ENCODE peak calls at places on chromosomes 3 and 15, in nine cellular contexts. Y is naive B cell; H is mesenchymal stem cell; P is activated naive CD4-positive, alpha-beta T cell treated with anti-CD3 and anti-CD28 coated beads, Interleukin-2, amount 50 U/mL, for 16 hours; S is AG10803; I is retinal pigment epithelial cell; D is epithelial cell of proximal tubule; R is pons; U is non-pigmented ciliary epithelial cell. J is an unnamed sample.

GRCh38 chr15:100711479-100712130 is 109.2 kb downstream of the ASB7 start:
- DNase-seq in Y (no peak), H (no peak), P (no peak), S (no peak), I (no peak), D (no peak), R (no peak), U (no peak), J (no peak)

GRCh38 chr15:59124261-59124660 is 19.3 kb downstream of the CCNB2 start:
- DNase-seq in Y (no peak), H (no peak), P (no peak), S (no peak), I (no peak), D (no peak), R (no peak), U (no peak), J (no peak)

GRCh38 chr15:26028086-26028740 is 165.1 kb upstream of the ATP10A start:
- DNase-seq in Y (no peak), H (no peak), P (no peak), S (peak), I (no peak), D (no peak), R (no peak), U (no peak), J (no peak)

GRCh38 chr3:126870608-126871210 is 112.2 kb upstream of the PLXNA1 start:
- DNase-seq in Y (no peak), H (no peak), P (no peak), S (no peak), I (no peak), D (no peak), R (peak), U (no peak), J (no peak)

GRCh38 chr3:115040673-115041286 is 106.3 kb downstream of the ZBTB20 start:
- DNase-seq in Y (peak), H (peak), P (peak), S (peak), I (no peak), D (no peak), R (peak), U (peak), J (no peak)

GRCh38 chr3:182078929-182079328 is 367.2 kb downstream of the SOX2 start:
- DNase-seq in Y (no peak), H (no peak), P (no peak), S (no peak), I (no peak), D (no peak), R (no peak), U (no peak), J (no peak)

GRCh38 chr3:13593615-13594014 is 44.7 kb downstream of the FBLN2 start:
- DNase-seq in Y (no peak), H (no peak), P (no peak), S (no peak), I (no peak), D (no peak), R (no peak), U (no peak), J (no peak)

GRCh38 chr15:92599394-92599970 is 56.1 kb downstream of the FAM174B start:
- DNase-seq in Y (no peak), H (no peak), P (no peak), S (peak), I (peak), D (no peak), R (no peak), U (peak), J (no peak)

GRCh38 chr3:12898980-12899755 is 57.8 kb upstream of the RPL32 start:
- DNase-seq in Y (no peak), H (no peak), P (no peak), S (no peak), I (no peak), D (no peak), R (no peak), U (no peak), J (no peak)

GRCh38 chr3:168025076-168025475 is 70.6 kb downstream of the GOLIM4 start:
- DNase-seq in Y (no peak), H (peak), P (no peak), S (peak), I (no peak), D (no peak), R (no peak), U (no peak), J (no peak)

GRCh38 chr3:18827664-18828063 is 320.6 kb upstream of the KCNH8 start:
- DNase-seq in Y (no peak), H (no peak), P (no peak), S (no peak), I (no peak), D (no peak), R (no peak), U (no peak), J (no peak)